ENCODE peak calls at places on chromosomes 2 and 18, in nine cellular contexts. One of them, this sample, is unnamed.
A peak's percentile ranks its signal among the peaks of the same experiment; 100 is the strongest.

GRCh38 chr2:150916997-150917396 is 344.7 kb downstream of the RBM43 start:
- DNase-seq in psoas muscle: no peak
- DNase-seq in AG04449: no peak
- DNase-seq in foreskin fibroblast: peak; percentile 28
- DNase-seq in activated T-helper 9 cell treated with anti-CD3 and anti-CD28 coated beads, Interleukin-2, amount 50 U/mL, for 16 hours: no peak
- DNase-seq in heart right ventricle: no peak
- DNase-seq in EL: peak; percentile 40
- DNase-seq in activated naive CD4-positive, alpha-beta T cell treated with anti-CD3 and anti-CD28 coated beads, Interleukin-2, amount 10 ng/mL, durations not matched to agents 7 days and 5 days: no peak
- DNase-seq in stimulated activated CD4-positive, alpha-beta T cell treated with anti-CD3 and anti-CD28 coated beads, Interleukin-15, amount 100 ng/mL, for 24 hours: no peak
- DNase-seq in this sample: no peak

GRCh38 chr2:129765326-129766158 is 213.9 kb upstream of the RAB6C start:
- DNase-seq in psoas muscle: no peak
- DNase-seq in AG04449: no peak
- DNase-seq in foreskin fibroblast: peak; percentile 2
- DNase-seq in activated T-helper 9 cell treated with anti-CD3 and anti-CD28 coated beads, Interleukin-2, amount 50 U/mL, for 16 hours: no peak
- DNase-seq in heart right ventricle: no peak
- DNase-seq in EL: no peak
- DNase-seq in activated naive CD4-positive, alpha-beta T cell treated with anti-CD3 and anti-CD28 coated beads, Interleukin-2, amount 10 ng/mL, durations not matched to agents 7 days and 5 days: no peak
- DNase-seq in stimulated activated CD4-positive, alpha-beta T cell treated with anti-CD3 and anti-CD28 coated beads, Interleukin-15, amount 100 ng/mL, for 24 hours: no peak
- DNase-seq in this sample: no peak

GRCh38 chr2:70854416-70854815 is 18.8 kb upstream of the CD207 start:
- DNase-seq in psoas muscle: no peak
- DNase-seq in AG04449: no peak
- DNase-seq in foreskin fibroblast: no peak
- DNase-seq in activated T-helper 9 cell treated with anti-CD3 and anti-CD28 coated beads, Interleukin-2, amount 50 U/mL, for 16 hours: no peak
- DNase-seq in heart right ventricle: no peak
- DNase-seq in EL: no peak
- DNase-seq in activated naive CD4-positive, alpha-beta T cell treated with anti-CD3 and anti-CD28 coated beads, Interleukin-2, amount 10 ng/mL, durations not matched to agents 7 days and 5 days: no peak
- DNase-seq in stimulated activated CD4-positive, alpha-beta T cell treated with anti-CD3 and anti-CD28 coated beads, Interleukin-15, amount 100 ng/mL, for 24 hours: no peak
- DNase-seq in this sample: no peak

GRCh38 chr18:79507076-79507545 is 111.4 kb downstream of the NFATC1 start:
- DNase-seq in psoas muscle: peak; percentile 71
- DNase-seq in AG04449: no peak
- DNase-seq in foreskin fibroblast: peak; percentile 62
- DNase-seq in activated T-helper 9 cell treated with anti-CD3 and anti-CD28 coated beads, Interleukin-2, amount 50 U/mL, for 16 hours: no peak
- DNase-seq in heart right ventricle: peak; percentile 83
- DNase-seq in EL: peak; percentile 17
- DNase-seq in activated naive CD4-positive, alpha-beta T cell treated with anti-CD3 and anti-CD28 coated beads, Interleukin-2, amount 10 ng/mL, durations not matched to agents 7 days and 5 days: peak; percentile 66
- DNase-seq in stimulated activated CD4-positive, alpha-beta T cell treated with anti-CD3 and anti-CD28 coated beads, Interleukin-15, amount 100 ng/mL, for 24 hours: peak; percentile 39
- DNase-seq in this sample: peak; percentile 98

GRCh38 chr2:47862949-47863348 is 43.3 kb downstream of the FBXO11 start:
- DNase-seq in psoas muscle: no peak
- DNase-seq in AG04449: no peak
- DNase-seq in foreskin fibroblast: no peak
- DNase-seq in activated T-helper 9 cell treated with anti-CD3 and anti-CD28 coated beads, Interleukin-2, amount 50 U/mL, for 16 hours: no peak
- DNase-seq in heart right ventricle: no peak
- DNase-seq in EL: no peak
- DNase-seq in activated naive CD4-positive, alpha-beta T cell treated with anti-CD3 and anti-CD28 coated beads, Interleukin-2, amount 10 ng/mL, durations not matched to agents 7 days and 5 days: no peak
- DNase-seq in stimulated activated CD4-positive, alpha-beta T cell treated with anti-CD3 and anti-CD28 coated beads, Interleukin-15, amount 100 ng/mL, for 24 hours: no peak
- DNase-seq in this sample: no peak

GRCh38 chr18:79400091-79400590 is 4.4 kb downstream of the NFATC1 start:
- DNase-seq in psoas muscle: peak; percentile 79
- DNase-seq in AG04449: no peak
- DNase-seq in foreskin fibroblast: peak; percentile 61
- DNase-seq in activated T-helper 9 cell treated with anti-CD3 and anti-CD28 coated beads, Interleukin-2, amount 50 U/mL, for 16 hours: peak; percentile 52
- DNase-seq in heart right ventricle: peak; percentile 54
- DNase-seq in EL: no peak
- DNase-seq in activated naive CD4-positive, alpha-beta T cell treated with anti-CD3 and anti-CD28 coated beads, Interleukin-2, amount 10 ng/mL, durations not matched to agents 7 days and 5 days: peak; percentile 82
- DNase-seq in stimulated activated CD4-positive, alpha-beta T cell treated with anti-CD3 and anti-CD28 coated beads, Interleukin-15, amount 100 ng/mL, for 24 hours: peak; percentile 79
- DNase-seq in this sample: peak; percentile 69

GRCh38 chr2:39732492-39732891 is 46.6 kb downstream of the THUMPD2 start:
- DNase-seq in psoas muscle: no peak
- DNase-seq in AG04449: no peak
- DNase-seq in foreskin fibroblast: peak; percentile 28
- DNase-seq in activated T-helper 9 cell treated with anti-CD3 and anti-CD28 coated beads, Interleukin-2, amount 50 U/mL, for 16 hours: no peak
- DNase-seq in heart right ventricle: no peak
- DNase-seq in EL: no peak
- DNase-seq in activated naive CD4-positive, alpha-beta T cell treated with anti-CD3 and anti-CD28 coated beads, Interleukin-2, amount 10 ng/mL, durations not matched to agents 7 days and 5 days: no peak
- DNase-seq in stimulated activated CD4-positive, alpha-beta T cell treated with anti-CD3 and anti-CD28 coated beads, Interleukin-15, amount 100 ng/mL, for 24 hours: no peak
- DNase-seq in this sample: no peak

GRCh38 chr2:106566050-106566449 is 78.9 kb downstream of the CD8B2 start:
- DNase-seq in psoas muscle: no peak
- DNase-seq in AG04449: no peak
- DNase-seq in foreskin fibroblast: peak; percentile 8
- DNase-seq in activated T-helper 9 cell treated with anti-CD3 and anti-CD28 coated beads, Interleukin-2, amount 50 U/mL, for 16 hours: no peak
- DNase-seq in heart right ventricle: peak; percentile 51
- DNase-seq in EL: no peak
- DNase-seq in activated naive CD4-positive, alpha-beta T cell treated with anti-CD3 and anti-CD28 coated beads, Interleukin-2, amount 10 ng/mL, durations not matched to agents 7 days and 5 days: no peak
- DNase-seq in stimulated activated CD4-positive, alpha-beta T cell treated with anti-CD3 and anti-CD28 coated beads, Interleukin-15, amount 100 ng/mL, for 24 hours: peak; percentile 63
- DNase-seq in this sample: no peak

GRCh38 chr2:121754851-121755236 is 607 bp upstream of the TSN start:
- DNase-seq in psoas muscle: no peak
- DNase-seq in AG04449: no peak
- DNase-seq in foreskin fibroblast: no peak
- DNase-seq in activated T-helper 9 cell treated with anti-CD3 and anti-CD28 coated beads, Interleukin-2, amount 50 U/mL, for 16 hours: no peak
- DNase-seq in heart right ventricle: no peak
- DNase-seq in EL: no peak
- DNase-seq in activated naive CD4-positive, alpha-beta T cell treated with anti-CD3 and anti-CD28 coated beads, Interleukin-2, amount 10 ng/mL, durations not matched to agents 7 days and 5 days: no peak
- DNase-seq in stimulated activated CD4-positive, alpha-beta T cell treated with anti-CD3 and anti-CD28 coated beads, Interleukin-15, amount 100 ng/mL, for 24 hours: no peak
- DNase-seq in this sample: no peak

GRCh38 chr2:151159109-151159690 is 102.5 kb downstream of the RBM43 start:
- DNase-seq in psoas muscle: no peak
- DNase-seq in AG04449: no peak
- DNase-seq in foreskin fibroblast: peak; percentile 23
- DNase-seq in activated T-helper 9 cell treated with anti-CD3 and anti-CD28 coated beads, Interleukin-2, amount 50 U/mL, for 16 hours: no peak
- DNase-seq in heart right ventricle: no peak
- DNase-seq in EL: no peak
- DNase-seq in activated naive CD4-positive, alpha-beta T cell treated with anti-CD3 and anti-CD28 coated beads, Interleukin-2, amount 10 ng/mL, durations not matched to agents 7 days and 5 days: no peak
- DNase-seq in stimulated activated CD4-positive, alpha-beta T cell treated with anti-CD3 and anti-CD28 coated beads, Interleukin-15, amount 100 ng/mL, for 24 hours: no peak
- DNase-seq in this sample: no peak

GRCh38 chr2:232117413-232117812 is 155.9 kb downstream of the DIS3L2 start:
- DNase-seq in psoas muscle: no peak
- DNase-seq in AG04449: no peak
- DNase-seq in foreskin fibroblast: no peak
- DNase-seq in activated T-helper 9 cell treated with anti-CD3 and anti-CD28 coated beads, Interleukin-2, amount 50 U/mL, for 16 hours: no peak
- DNase-seq in heart right ventricle: no peak
- DNase-seq in EL: no peak
- DNase-seq in activated naive CD4-positive, alpha-beta T cell treated with anti-CD3 and anti-CD28 coated beads, Interleukin-2, amount 10 ng/mL, durations not matched to agents 7 days and 5 days: no peak
- DNase-seq in stimulated activated CD4-positive, alpha-beta T cell treated with anti-CD3 and anti-CD28 coated beads, Interleukin-15, amount 100 ng/mL, for 24 hours: no peak
- DNase-seq in this sample: no peak

GRCh38 chr2:240968731-240969624 is 29.4 kb upstream of the SNED1 start:
- DNase-seq in psoas muscle: peak; percentile 27
- DNase-seq in AG04449: no peak
- DNase-seq in foreskin fibroblast: peak; percentile 44
- DNase-seq in activated T-helper 9 cell treated with anti-CD3 and anti-CD28 coated beads, Interleukin-2, amount 50 U/mL, for 16 hours: no peak
- DNase-seq in heart right ventricle: no peak
- DNase-seq in EL: no peak
- DNase-seq in activated naive CD4-positive, alpha-beta T cell treated with anti-CD3 and anti-CD28 coated beads, Interleukin-2, amount 10 ng/mL, durations not matched to agents 7 days and 5 days: no peak
- DNase-seq in stimulated activated CD4-positive, alpha-beta T cell treated with anti-CD3 and anti-CD28 coated beads, Interleukin-15, amount 100 ng/mL, for 24 hours: no peak
- DNase-seq in this sample: no peak

GRCh38 chr2:101790416-101790815 is 92.9 kb downstream of the MAP4K4 start:
- DNase-seq in psoas muscle: no peak
- DNase-seq in AG04449: no peak
- DNase-seq in foreskin fibroblast: peak; percentile 62
- DNase-seq in activated T-helper 9 cell treated with anti-CD3 and anti-CD28 coated beads, Interleukin-2, amount 50 U/mL, for 16 hours: no peak
- DNase-seq in heart right ventricle: no peak
- DNase-seq in EL: peak; percentile 17
- DNase-seq in activated naive CD4-positive, alpha-beta T cell treated with anti-CD3 and anti-CD28 coated beads, Interleukin-2, amount 10 ng/mL, durations not matched to agents 7 days and 5 days: no peak
- DNase-seq in stimulated activated CD4-positive, alpha-beta T cell treated with anti-CD3 and anti-CD28 coated beads, Interleukin-15, amount 100 ng/mL, for 24 hours: no peak
- DNase-seq in this sample: peak; percentile 28

GRCh38 chr2:3641181-3641580 is 16.8 kb upstream of the ALLC start:
- DNase-seq in psoas muscle: no peak
- DNase-seq in AG04449: no peak
- DNase-seq in foreskin fibroblast: no peak
- DNase-seq in activated T-helper 9 cell treated with anti-CD3 and anti-CD28 coated beads, Interleukin-2, amount 50 U/mL, for 16 hours: no peak
- DNase-seq in heart right ventricle: no peak
- DNase-seq in EL: no peak
- DNase-seq in activated naive CD4-positive, alpha-beta T cell treated with anti-CD3 and anti-CD28 coated beads, Interleukin-2, amount 10 ng/mL, durations not matched to agents 7 days and 5 days: no peak
- DNase-seq in stimulated activated CD4-positive, alpha-beta T cell treated with anti-CD3 and anti-CD28 coated beads, Interleukin-15, amount 100 ng/mL, for 24 hours: no peak
- DNase-seq in this sample: no peak

GRCh38 chr2:43880952-43881351 is 42.2 kb downstream of the ABCG8 start:
- DNase-seq in psoas muscle: no peak
- DNase-seq in AG04449: no peak
- DNase-seq in foreskin fibroblast: no peak
- DNase-seq in activated T-helper 9 cell treated with anti-CD3 and anti-CD28 coated beads, Interleukin-2, amount 50 U/mL, for 16 hours: no peak
- DNase-seq in heart right ventricle: no peak
- DNase-seq in EL: no peak
- DNase-seq in activated naive CD4-positive, alpha-beta T cell treated with anti-CD3 and anti-CD28 coated beads, Interleukin-2, amount 10 ng/mL, durations not matched to agents 7 days and 5 days: no peak
- DNase-seq in stimulated activated CD4-positive, alpha-beta T cell treated with anti-CD3 and anti-CD28 coated beads, Interleukin-15, amount 100 ng/mL, for 24 hours: no peak
- DNase-seq in this sample: no peak

GRCh38 chr2:172478353-172478752 is 51.0 kb downstream of the ITGA6 start:
- DNase-seq in psoas muscle: no peak
- DNase-seq in AG04449: no peak
- DNase-seq in foreskin fibroblast: no peak
- DNase-seq in activated T-helper 9 cell treated with anti-CD3 and anti-CD28 coated beads, Interleukin-2, amount 50 U/mL, for 16 hours: no peak
- DNase-seq in heart right ventricle: no peak
- DNase-seq in EL: no peak
- DNase-seq in activated naive CD4-positive, alpha-beta T cell treated with anti-CD3 and anti-CD28 coated beads, Interleukin-2, amount 10 ng/mL, durations not matched to agents 7 days and 5 days: no peak
- DNase-seq in stimulated activated CD4-positive, alpha-beta T cell treated with anti-CD3 and anti-CD28 coated beads, Interleukin-15, amount 100 ng/mL, for 24 hours: no peak
- DNase-seq in this sample: no peak

GRCh38 chr2:240604291-240604938 is 17.9 kb downstream of the CAPN10 start:
- DNase-seq in psoas muscle: peak; percentile 78
- DNase-seq in AG04449: no peak
- DNase-seq in foreskin fibroblast: peak; percentile 63
- DNase-seq in activated T-helper 9 cell treated with anti-CD3 and anti-CD28 coated beads, Interleukin-2, amount 50 U/mL, for 16 hours: no peak
- DNase-seq in heart right ventricle: peak; percentile 84
- DNase-seq in EL: peak; percentile 63
- DNase-seq in activated naive CD4-positive, alpha-beta T cell treated with anti-CD3 and anti-CD28 coated beads, Interleukin-2, amount 10 ng/mL, durations not matched to agents 7 days and 5 days: peak; percentile 18
- DNase-seq in stimulated activated CD4-positive, alpha-beta T cell treated with anti-CD3 and anti-CD28 coated beads, Interleukin-15, amount 100 ng/mL, for 24 hours: peak; percentile 5
- DNase-seq in this sample: peak; percentile 65

GRCh38 chr2:29296585-29296984 is 181.4 kb downstream of the CLIP4 start:
- DNase-seq in psoas muscle: no peak
- DNase-seq in AG04449: no peak
- DNase-seq in foreskin fibroblast: no peak
- DNase-seq in activated T-helper 9 cell treated with anti-CD3 and anti-CD28 coated beads, Interleukin-2, amount 50 U/mL, for 16 hours: no peak
- DNase-seq in heart right ventricle: no peak
- DNase-seq in EL: no peak
- DNase-seq in activated naive CD4-positive, alpha-beta T cell treated with anti-CD3 and anti-CD28 coated beads, Interleukin-2, amount 10 ng/mL, durations not matched to agents 7 days and 5 days: no peak
- DNase-seq in stimulated activated CD4-positive, alpha-beta T cell treated with anti-CD3 and anti-CD28 coated beads, Interleukin-15, amount 100 ng/mL, for 24 hours: no peak
- DNase-seq in this sample: no peak

GRCh38 chr18:57035590-57035989 is 111.3 kb upstream of the BOD1L2 start:
- DNase-seq in psoas muscle: no peak
- DNase-seq in AG04449: no peak
- DNase-seq in foreskin fibroblast: no peak
- DNase-seq in activated T-helper 9 cell treated with anti-CD3 and anti-CD28 coated beads, Interleukin-2, amount 50 U/mL, for 16 hours: no peak
- DNase-seq in heart right ventricle: no peak
- DNase-seq in EL: no peak
- DNase-seq in activated naive CD4-positive, alpha-beta T cell treated with anti-CD3 and anti-CD28 coated beads, Interleukin-2, amount 10 ng/mL, durations not matched to agents 7 days and 5 days: no peak
- DNase-seq in stimulated activated CD4-positive, alpha-beta T cell treated with anti-CD3 and anti-CD28 coated beads, Interleukin-15, amount 100 ng/mL, for 24 hours: no peak
- DNase-seq in this sample: no peak

GRCh38 chr2:59882822-59883221 is 670.6 kb downstream of the BCL11A start:
- DNase-seq in psoas muscle: no peak
- DNase-seq in AG04449: no peak
- DNase-seq in foreskin fibroblast: no peak
- DNase-seq in activated T-helper 9 cell treated with anti-CD3 and anti-CD28 coated beads, Interleukin-2, amount 50 U/mL, for 16 hours: no peak
- DNase-seq in heart right ventricle: no peak
- DNase-seq in EL: no peak
- DNase-seq in activated naive CD4-positive, alpha-beta T cell treated with anti-CD3 and anti-CD28 coated beads, Interleukin-2, amount 10 ng/mL, durations not matched to agents 7 days and 5 days: no peak
- DNase-seq in stimulated activated CD4-positive, alpha-beta T cell treated with anti-CD3 and anti-CD28 coated beads, Interleukin-15, amount 100 ng/mL, for 24 hours: no peak
- DNase-seq in this sample: no peak

This sample was measured in erythroblast.